ENCODE peak calls at places on chromosomes 13 and 19, in seven cellular contexts. Z is DMS53, Y is T-helper 2 cell, C is astrocyte, J is RCC 7860, G is substantia nigra, M is PC-9. T is an unnamed sample.

GRCh38 chr19:41753159-41753558 is 2.2 kb upstream of the CEACAM6 start:
- DNase-seq in J (no peak), G (no peak), C (no peak), M (peak; percentile 40), Y (peak; percentile 16), Z (peak; percentile 78), T (peak; percentile 46)

GRCh38 chr19:18491995-18492953 is 29.6 kb downstream of the ELL start:
- DNase-seq in G (no peak), J (no peak), Y (no peak), C (no peak), M (no peak), Z (no peak), T (no peak)

GRCh38 chr13:75326173-75327131 is 155.5 kb downstream of the TBC1D4 start:
- DNase-seq in Y (peak; percentile 57), C (peak; percentile 61), G (no peak), J (no peak), M (no peak), Z (no peak), T (peak; percentile 36)

GRCh38 chr19:13076787-13077186 is 25.9 kb downstream of the LYL1 start:
- DNase-seq in G (peak; percentile 34), Z (no peak), M (no peak), Y (no peak), J (no peak), C (no peak), T (no peak)

GRCh38 chr13:42333613-42334328 is 61.8 kb downstream of the AKAP11 start:
- DNase-seq in Z (peak; percentile 69), J (peak; percentile 20), G (no peak), M (peak; percentile 2), C (peak; percentile 10), Y (no peak), T (no peak)

GRCh38 chr19:29211562-29212416 is 1.2 kb downstream of the UQCRFS1 start:
- DNase-seq in C (peak; percentile 15), Y (peak; percentile 4), M (no peak), J (no peak), Z (peak; percentile 11), G (no peak), T (peak; percentile 14)

GRCh38 chr19:17448190-17448967 is at the start of gene TMEM221:
- DNase-seq in Z (peak; percentile 27), M (peak; percentile 51), C (no peak), J (no peak), G (no peak), Y (peak; percentile 26), T (peak; percentile 86)

GRCh38 chr13:102707465-102707864 is 12.6 kb upstream of the METTL21C start:
- DNase-seq in Y (no peak), C (peak; percentile 91), J (peak; percentile 84), Z (peak; percentile 29), G (no peak), M (no peak), T (peak; percentile 53)

GRCh38 chr13:113616991-113617749 is 32.6 kb downstream of the TFDP1 start:
- DNase-seq in M (peak; percentile 22), C (peak; percentile 69), G (no peak), J (peak; percentile 8), Z (peak; percentile 79), Y (no peak), T (no peak)

GRCh38 chr13:82713681-82714405 is 1168.4 kb downstream of the SLITRK1 start:
- DNase-seq in C (peak; percentile 63), Y (no peak), Z (no peak), G (no peak), M (no peak), J (no peak), T (no peak)

T was measured in SK-N-SH.